ENCODE peak calls at places on chromosomes 3 and 15, in five cellular contexts. X is T-helper 1 cell; S is NCI-H1417; B is T-helper 22 cell; R is NK-92 treated with Interleukin-12 subunit alpha and Interleukin-12 subunit beta, amount 100 ng/mL, for 24 hours. U is an unnamed sample.

GRCh38 chr3:121748638-121749275 is 784 bp downstream of the GOLGB1 start:
- DNase-seq in X (peak; percentile 10), S (no peak), B (peak; percentile 9), R (no peak), U (no peak)

GRCh38 chr15:57251941-57252340 is 124.4 kb upstream of the CGNL1 start:
- DNase-seq in X (no peak), S (no peak), B (no peak), R (no peak), U (no peak)

GRCh38 chr3:99529265-99529664 is 109.1 kb upstream of the COL8A1 start:
- DNase-seq in X (no peak), S (no peak), B (no peak), R (no peak), U (no peak)

GRCh38 chr3:198071602-198072285 is 111.7 kb downstream of the LMLN start:
- DNase-seq in X (peak; percentile 79), S (no peak), B (no peak), R (peak; percentile 61), U (no peak)

GRCh38 chr3:169665264-169666078 is 2.0 kb upstream of the MECOM start:
- DNase-seq in X (no peak), S (no peak), B (no peak), R (no peak), U (no peak)

GRCh38 chr3:61681636-61682035 is 120.3 kb downstream of the PTPRG start:
- DNase-seq in X (no peak), S (no peak), B (no peak), R (no peak), U (no peak)

GRCh38 chr3:65356331-65357286 is 668.8 kb upstream of the ADAMTS9 start:
- DNase-seq in X (no peak), S (no peak), B (no peak), R (no peak), U (no peak)

GRCh38 chr15:74950078-74951000 is 6.2 kb downstream of the RPP25 start:
- DNase-seq in X (peak; percentile 69), S (peak; percentile 93), B (peak; percentile 40), R (peak; percentile 36), U (peak; percentile 38)

GRCh38 chr3:151383956-151384355 is 597 bp downstream of the P2RY12 start:
- DNase-seq in X (no peak), S (no peak), B (no peak), R (no peak), U (no peak)

GRCh38 chr3:189144645-189145044 is 27.1 kb upstream of the TPRG1 start:
- DNase-seq in X (peak; percentile 84), S (peak; percentile 73), B (no peak), R (peak; percentile 39), U (no peak)

U was measured in NCI-H2227 treated with DMSO at 0.1 percent for 48 hours.